ENCODE peak calls at places on chromosome 7, in nine cellular contexts. I is brain microvascular endothelial cell, U is fibroblast of lung, K is caudate nucleus, J is germinal center, G is uterus, W is thoracic aorta, Z is AG10803, V is T-helper 17 cell. C is an unnamed sample.

GRCh38 chr7:75946207-75946855 is 31.4 kb downstream of the POR start:
- DNase-seq in G (no peak), I (no peak), J (no peak), W (no peak), K (no peak), V (no peak), U (no peak), Z (no peak), C (no peak)

GRCh38 chr7:80107278-80107677 is 27.4 kb upstream of the GNAI1 start:
- DNase-seq in Z (no peak), J (no peak), G (no peak), W (no peak), V (no peak), U (no peak), K (no peak), I (no peak), C (no peak)

GRCh38 chr7:111476586-111477293 is 85.6 kb downstream of the IMMP2L start:
- DNase-seq in J (no peak), Z (no peak), G (no peak), U (no peak), W (no peak), I (no peak), V (no peak), K (no peak), C (no peak)

GRCh38 chr7:123522061-123522460 is 12.3 kb downstream of the IQUB start:
- DNase-seq in U (no peak), W (no peak), K (no peak), J (no peak), Z (no peak), I (no peak), G (no peak), V (no peak), C (no peak)

GRCh38 chr7:27928001-27928400 is 188.0 kb downstream of the TAX1BP1 start:
- DNase-seq in V (no peak), Z (no peak), I (no peak), W (no peak), U (no peak), J (no peak), K (no peak), G (no peak), C (no peak)

GRCh38 chr7:76409537-76409936 is at the start of gene SSC4D:
- DNase-seq in G (no peak), U (no peak), K (no peak), Z (no peak), J (no peak), V (no peak), I (no peak), W (no peak), C (no peak)

GRCh38 chr7:405489-406211 is 114.0 kb downstream of the PDGFA start:
- DNase-seq in V (peak), U (no peak), K (no peak), I (no peak), J (no peak), G (peak), Z (no peak), W (no peak), C (no peak)

GRCh38 chr7:115297651-115298050 is 375.8 kb downstream of the MDFIC start:
- DNase-seq in J (no peak), U (peak), W (no peak), I (peak), Z (peak), K (no peak), V (no peak), G (no peak), C (no peak)

GRCh38 chr7:7183833-7184463 is 1.6 kb downstream of the C1GALT1 start:
- DNase-seq in V (no peak), W (no peak), I (no peak), G (no peak), J (no peak), U (peak), K (no peak), Z (peak), C (no peak)

GRCh38 chr7:90666186-90666585 is 70.1 kb downstream of the CDK14 start:
- DNase-seq in V (no peak), W (no peak), J (no peak), Z (no peak), K (no peak), I (no peak), G (peak), U (no peak), C (no peak)

C was measured in gastrocnemius medialis.